ENCODE peak calls at places on chromosomes 11 and 22, in six cellular contexts. L, C, D, V, M and Y are unnamed samples.

GRCh38 chr22:17999851-18000250 is 24.5 kb downstream of the MICAL3 start:
- DNase-seq in L (peak), M (no peak), V (no peak), D (no peak), C (no peak), Y (no peak)

GRCh38 chr11:762421-763072 is 14.7 kb downstream of the GATD1 start:
- DNase-seq in V (peak), M (peak), D (no peak), L (peak), C (no peak), Y (peak)

GRCh38 chr11:73171762-73172161 is 29.6 kb upstream of the FCHSD2 start:
- DNase-seq in M (no peak), V (no peak), C (no peak), D (no peak), L (no peak), Y (no peak)

GRCh38 chr11:117582491-117582890 is 214.5 kb downstream of the DSCAML1 start:
- DNase-seq in C (no peak), D (no peak), V (no peak), L (no peak), M (no peak), Y (no peak)

GRCh38 chr22:16961477-16962186 is 46.4 kb downstream of the GAB4 start:
- DNase-seq in C (no peak), V (no peak), D (no peak), L (no peak), M (no peak), Y (no peak)

GRCh38 chr22:19265779-19266178 is 25.7 kb downstream of the CLTCL1 start:
- DNase-seq in V (no peak), D (no peak), L (no peak), M (no peak), C (no peak), Y (no peak)

GRCh38 chr11:102012946-102013345 is 34.3 kb upstream of the CFAP300 start:
- DNase-seq in L (no peak), M (no peak), C (no peak), V (no peak), D (no peak), Y (no peak)

GRCh38 chr11:94519478-94520084 is 7.3 kb downstream of the C11orf97 start:
- DNase-seq in V (no peak), L (no peak), C (no peak), M (no peak), D (no peak), Y (no peak)

GRCh38 chr11:72625746-72626636 is 48.2 kb downstream of the PDE2A start:
- DNase-seq in L (no peak), C (no peak), M (no peak), D (no peak), V (no peak), Y (no peak)

GRCh38 chr11:93984205-93984586 is 37.0 kb upstream of the HEPHL1 start:
- DNase-seq in V (no peak), L (no peak), D (no peak), C (no peak), M (no peak), Y (peak)

GRCh38 chr11:927871-928270 is 2.2 kb downstream of the AP2A2 start:
- DNase-seq in M (no peak), L (no peak), D (no peak), V (no peak), C (no peak), Y (no peak)

GRCh38 chr22:43885786-43886185 is 6.0 kb downstream of the PNPLA5 start:
- DNase-seq in L (no peak), V (no peak), M (no peak), C (no peak), D (no peak), Y (no peak)

GRCh38 chr11:134441706-134442105 is 29.7 kb upstream of the B3GAT1 start:
- DNase-seq in M (no peak), V (no peak), C (no peak), L (no peak), D (no peak), Y (no peak)

GRCh38 chr22:37654556-37655251 is 3.8 kb upstream of the PDXP start:
- DNase-seq in D (no peak), V (no peak), C (no peak), L (no peak), M (no peak), Y (no peak)

GRCh38 chr22:19517919-19518567 is 6.2 kb downstream of the CLDN5 start:
- DNase-seq in L (no peak), D (no peak), V (no peak), C (no peak), M (no peak), Y (no peak)

GRCh38 chr22:41957941-41958556 is 6.1 kb downstream of the SMIM45 start:
- DNase-seq in D (no peak), V (no peak), C (no peak), M (no peak), L (no peak), Y (no peak)

GRCh38 chr22:33361581-33361980 is 303.4 kb upstream of the SYN3 start:
- DNase-seq in D (no peak), M (no peak), L (peak), V (no peak), C (no peak), Y (peak)

GRCh38 chr11:17564687-17565042 is 17.6 kb downstream of the OTOG start:
- DNase-seq in L (no peak), V (no peak), M (no peak), D (no peak), C (no peak), Y (no peak)

GRCh38 chr11:13276454-13276851 is 1.1 kb upstream of the BMAL1 start:
- DNase-seq in V (no peak), C (no peak), L (no peak), D (no peak), M (no peak), Y (no peak)

GRCh38 chr11:134764367-134764766 is 352.3 kb upstream of the B3GAT1 start:
- DNase-seq in C (no peak), M (no peak), L (no peak), V (no peak), D (no peak), Y (no peak)

GRCh38 chr11:44143987-44144909 is 48.8 kb downstream of the EXT2 start:
- DNase-seq in M (no peak), C (no peak), L (no peak), D (no peak), V (no peak), Y (no peak)

GRCh38 chr11:130553306-130553705 is 104.9 kb downstream of the ADAMTS15 start:
- DNase-seq in L (no peak), C (no peak), V (no peak), D (no peak), M (no peak), Y (no peak)

GRCh38 chr11:85826096-85826855 is 15.3 kb upstream of the SYTL2 start:
- DNase-seq in C (no peak), V (no peak), L (peak), D (no peak), M (no peak), Y (no peak)

GRCh38 chr11:69466039-69466438 is 15.4 kb upstream of the LINC01488 start:
- DNase-seq in D (no peak), M (no peak), L (no peak), C (no peak), V (no peak), Y (no peak)

GRCh38 chr22:37442537-37442936 is 15.3 kb upstream of the ELFN2 start:
- DNase-seq in D (no peak), L (peak), M (no peak), C (no peak), V (no peak), Y (peak)

GRCh38 chr11:26286472-26287066 is 45.4 kb upstream of the ANO3 start:
- DNase-seq in V (no peak), D (peak), L (peak), C (no peak), M (no peak), Y (no peak)

GRCh38 chr11:78510025-78510596 is 64.6 kb downstream of the NARS2 start:
- DNase-seq in C (no peak), V (no peak), L (no peak), M (no peak), D (no peak), Y (no peak)

GRCh38 chr22:21624120-21624879 is 5.5 kb downstream of the YDJC start:
- DNase-seq in M (peak), L (peak), D (no peak), C (peak), V (peak), Y (no peak)

GRCh38 chr22:24525416-24526037 is 29.4 kb downstream of the GUCD1 start:
- DNase-seq in M (peak), D (peak), L (peak), V (peak), C (peak), Y (peak)

GRCh38 chr11:44967930-44968496 is 17.3 kb upstream of the TP53I11 start:
- DNase-seq in M (no peak), V (no peak), D (no peak), L (no peak), C (no peak), Y (no peak)

GRCh38 chr11:122098223-122098980 is 17.6 kb downstream of the BLID start:
- DNase-seq in L (no peak), M (no peak), D (no peak), C (no peak), V (no peak), Y (no peak)

GRCh38 chr11:106304274-106304673 is 226.8 kb downstream of the AASDHPPT start:
- DNase-seq in D (no peak), V (no peak), M (no peak), L (peak), C (no peak), Y (peak)

GRCh38 chr22:21641417-21641794 is 696 bp upstream of the SDF2L1 start:
- DNase-seq in C (no peak), L (peak), V (no peak), M (no peak), D (no peak), Y (peak)

GRCh38 chr11:117824571-117825537 is at the start of gene FXYD2:
- DNase-seq in L (no peak), V (no peak), C (no peak), M (peak), D (no peak), Y (no peak)

GRCh38 chr11:43930868-43931716 is 11.3 kb upstream of the C11orf96 start:
- DNase-seq in D (no peak), C (no peak), M (no peak), L (no peak), V (no peak), Y (peak)